ENCODE peak calls at places on chromosomes 7 and 10, in eight cellular contexts. Z is colonic mucosa, H is aorta, L is neural progenitor cell, S is body of pancreas, W is tibial artery, G is keratinocyte, I is OCI-LY7. X is an unnamed sample.

GRCh38 chr7:82959528-82959927 is 203.2 kb downstream of the PCLO start:
- DNase-seq in Z (no peak), H (no peak), L (no peak), S (no peak), W (no peak), G (no peak), I (no peak), X (no peak)

GRCh38 chr10:34994565-34995142 is 95.5 kb downstream of the CUL2 start:
- DNase-seq in Z (peak; percentile 55), H (no peak), L (peak; percentile 85), S (peak; percentile 77), W (no peak), G (peak; percentile 63), I (peak; percentile 69), X (peak; percentile 44)

GRCh38 chr10:13990918-13991317 is 339.8 kb downstream of the FRMD4A start:
- DNase-seq in Z (no peak), H (no peak), L (no peak), S (peak; percentile 44), W (no peak), G (no peak), I (no peak), X (no peak)

GRCh38 chr7:96655956-96656355 is 53.7 kb downstream of the SEM1 start:
- DNase-seq in Z (no peak), H (no peak), L (no peak), S (no peak), W (no peak), G (no peak), I (no peak), X (no peak)

GRCh38 chr7:1949681-1950055 is 279.6 kb downstream of the ELFN1 start:
- DNase-seq in Z (no peak), H (peak; percentile 20), L (no peak), S (no peak), W (no peak), G (no peak), I (no peak), X (no peak)

GRCh38 chr7:2681954-2682799 is 5.8 kb upstream of the AMZ1 start:
- DNase-seq in Z (no peak), H (no peak), L (no peak), S (no peak), W (no peak), G (no peak), I (no peak), X (no peak)

GRCh38 chr10:43176271-43176670 is 38.0 kb downstream of the CSGALNACT2 start:
- DNase-seq in Z (no peak), H (no peak), L (no peak), S (no peak), W (no peak), G (no peak), I (no peak), X (no peak)

GRCh38 chr10:71314028-71314693 is 4.9 kb upstream of the SLC29A3 start:
- DNase-seq in Z (no peak), H (peak; percentile 70), L (peak; percentile 82), S (peak; percentile 61), W (no peak), G (no peak), I (peak; percentile 70), X (peak; percentile 50)

GRCh38 chr7:33108591-33108930 is 643 bp downstream of the RP9 start:
- DNase-seq in Z (peak; percentile 29), H (no peak), L (peak; percentile 37), S (no peak), W (no peak), G (no peak), I (peak; percentile 41), X (no peak)

GRCh38 chr7:108094375-108094774 is 35.8 kb downstream of the LAMB4 start:
- DNase-seq in Z (no peak), H (no peak), L (no peak), S (no peak), W (no peak), G (no peak), I (no peak), X (no peak)

GRCh38 chr10:119431034-119431767 is 111.3 kb downstream of the RGS10 start:
- DNase-seq in Z (no peak), H (no peak), L (no peak), S (no peak), W (no peak), G (no peak), I (no peak), X (no peak)

GRCh38 chr10:91354686-91355085 is 55.5 kb upstream of the HECTD2 start:
- DNase-seq in Z (no peak), H (no peak), L (no peak), S (no peak), W (no peak), G (no peak), I (no peak), X (no peak)

GRCh38 chr7:105131890-105132289 is 117.9 kb downstream of the KMT2E start:
- DNase-seq in Z (no peak), H (no peak), L (no peak), S (no peak), W (no peak), G (no peak), I (no peak), X (no peak)

GRCh38 chr10:16967866-16968721 is 150.9 kb upstream of the RSU1 start:
- DNase-seq in Z (no peak), H (peak; percentile 62), L (peak; percentile 84), S (peak; percentile 30), W (no peak), G (no peak), I (no peak), X (no peak)

GRCh38 chr10:132566892-132567291 is 29.3 kb downstream of the INPP5A start:
- DNase-seq in Z (no peak), H (no peak), L (no peak), S (no peak), W (no peak), G (no peak), I (no peak), X (no peak)

GRCh38 chr10:24929056-24929544 is 23.3 kb downstream of the PRTFDC1 start:
- DNase-seq in Z (no peak), H (no peak), L (peak; percentile 15), S (no peak), W (no peak), G (no peak), I (no peak), X (no peak)

GRCh38 chr10:75599875-75600648 is 168.6 kb downstream of the LRMDA start:
- DNase-seq in Z (no peak), H (no peak), L (no peak), S (no peak), W (no peak), G (no peak), I (no peak), X (no peak)

GRCh38 chr10:4083509-4084003 is 298.5 kb upstream of the KLF6 start:
- DNase-seq in Z (no peak), H (no peak), L (no peak), S (no peak), W (no peak), G (no peak), I (no peak), X (no peak)

GRCh38 chr10:78408011-78408410 is 374.3 kb downstream of the RPS24 start:
- DNase-seq in Z (no peak), H (peak; percentile 33), L (no peak), S (no peak), W (no peak), G (no peak), I (no peak), X (no peak)

GRCh38 chr10:78405781-78406180 is 372.1 kb downstream of the RPS24 start:
- DNase-seq in Z (no peak), H (peak; percentile 28), L (no peak), S (no peak), W (peak; percentile 57), G (no peak), I (no peak), X (no peak)

GRCh38 chr10:78407009-78407711 is 373.5 kb downstream of the RPS24 start:
- DNase-seq in Z (peak; percentile 89), H (peak; percentile 87), L (peak; percentile 97), S (peak; percentile 93), W (peak; percentile 88), G (peak; percentile 57), I (peak; percentile 48), X (peak; percentile 92)

GRCh38 chr10:78405231-78405630 is 371.6 kb downstream of the RPS24 start:
- DNase-seq in Z (no peak), H (peak; percentile 12), L (no peak), S (no peak), W (peak; percentile 15), G (no peak), I (no peak), X (no peak)

GRCh38 chr10:78406648-78407008 is 373.0 kb downstream of the RPS24 start:
- DNase-seq in Z (no peak), H (no peak), L (no peak), S (no peak), W (no peak), G (no peak), I (no peak), X (no peak)
- H3K4me3 ChIP-seq in Z (peak overlapping the region; percentile 25), H (no peak overlapping the region), L (peak overlapping the region; percentile 65), S (no peak overlapping the region), W (peak overlapping the region; percentile 40), G (no peak overlapping the region), I (no peak overlapping the region), X (no peak overlapping the region)

DNA sequence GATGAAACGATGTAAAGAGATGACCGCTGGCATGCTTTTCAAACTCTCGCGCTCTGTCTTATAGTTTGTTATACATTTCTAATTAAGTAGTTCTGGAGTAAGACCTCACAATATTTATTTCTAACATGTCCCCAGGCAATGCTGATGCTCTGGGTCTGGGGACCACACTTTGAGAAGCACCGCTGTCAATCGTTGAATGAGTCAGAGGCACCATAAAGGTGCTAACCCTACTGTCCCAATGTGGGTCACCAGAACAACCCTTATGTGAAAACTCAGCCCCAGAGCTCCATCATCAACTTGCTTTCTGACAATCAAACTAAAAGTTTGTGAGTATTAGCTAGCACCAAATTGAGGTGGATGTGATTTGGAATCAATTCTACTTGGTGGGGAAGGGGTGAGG is 284.1 kb upstream of the PRKCQ start:
- DNase-seq in Z (no peak), H (no peak), L (no peak), S (no peak), W (no peak), G (no peak), I (no peak), X (no peak)
- H3K4me1 ChIP-seq in Z (no peaks in the 10 kb centered on the region), H (no peaks in the 10 kb centered on the region), L (no peaks in the 10 kb centered on the region), S (no peaks in the 10 kb centered on the region), W (no peaks in the 10 kb centered on the region), G (no peaks in the 10 kb centered on the region), I (no peaks in the 10 kb centered on the region), X (no peaks in the 10 kb centered on the region)

DNA sequence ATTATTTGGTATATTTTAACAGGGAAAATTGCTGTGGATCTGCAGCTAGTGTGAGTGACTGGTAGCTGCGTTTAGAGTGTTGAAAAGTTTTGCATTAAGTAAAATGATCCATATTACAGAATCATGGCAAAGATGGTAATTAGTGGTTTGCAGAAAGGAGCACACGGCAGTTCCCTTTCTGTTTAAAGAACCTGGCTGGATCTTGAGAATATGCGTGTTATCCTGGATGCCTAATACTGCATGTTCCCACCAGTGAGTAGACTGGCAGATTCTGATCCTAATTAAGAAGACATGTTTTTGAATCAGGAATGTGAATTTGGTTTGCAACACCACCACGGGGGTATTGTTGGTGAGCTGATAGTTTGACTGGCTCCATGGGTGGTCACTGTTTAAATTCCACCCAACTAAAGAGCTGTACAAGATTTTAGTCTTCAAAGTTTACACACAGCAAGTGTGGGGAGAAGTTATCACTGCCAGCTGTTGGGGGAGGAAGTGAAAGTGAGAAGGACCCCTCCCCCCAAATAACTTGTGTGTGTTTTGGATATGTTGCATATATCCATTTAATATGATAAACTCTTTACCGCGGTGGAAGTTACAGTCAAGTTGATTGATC is 5.6 kb downstream of the RBM20 start:
- DNase-seq in Z (no peak), H (no peak), L (peak; percentile 45), S (no peak), W (no peak), G (no peak), I (peak; percentile 76), X (no peak)
- H3K4me3 ChIP-seq in Z (no peak overlapping the region), H (no peak overlapping the region), L (no peak overlapping the region), S (no peak overlapping the region), W (no peak overlapping the region), G (no peak overlapping the region), I (peak overlapping the region; percentile 43), X (no peak overlapping the region)

GRCh38 chr7:128743112-128743772 is 4.1 kb downstream of the CALU start:
- DNase-seq in Z (no peak), H (peak; percentile 54), L (no peak), S (no peak), W (no peak), G (no peak), I (no peak), X (no peak)
- H3K4me1 ChIP-seq in Z (peaks cover 9% of the 10 kb centered on the region), H (no peaks in the 10 kb centered on the region), L (peaks cover 16% of the 10 kb centered on the region), S (peaks cover 74% of the 10 kb centered on the region), W (peaks cover 8% of the 10 kb centered on the region), G (peaks cover 39% of the 10 kb centered on the region), I (peaks cover 25% of the 10 kb centered on the region), X (no peaks in the 10 kb centered on the region)